ENCODE peak calls at places on chromosomes 6 and 20, in eight cellular contexts. C is A549, F is suprapubic skin, H is GM12891, G is stomach, S is vagina, N is HCT116, E is esophagus squamous epithelium. L is an unnamed sample.

GRCh38 chr20:58179432-58180099 is 48.9 kb downstream of the ANKRD60 start:
- DNase-seq in C (peak; percentile 48), F (no peak), H (peak; percentile 81), G (peak; percentile 57), S (no peak), N (no peak), E (no peak), L (peak; percentile 61)

GRCh38 chr20:57596998-57597939 is 23.0 kb downstream of the ZBP1 start:
- DNase-seq in C (peak; percentile 75), F (peak; percentile 80), H (peak; percentile 93), G (peak; percentile 77), S (no peak), N (peak; percentile 8), E (peak; percentile 19), L (peak; percentile 69)

GRCh38 chr20:52219441-52219840 is 27.9 kb upstream of the ZFP64 start:
- DNase-seq in C (no peak), F (no peak), H (no peak), G (peak; percentile 31), S (no peak), N (no peak), E (no peak), L (no peak)

GRCh38 chr6:15776458-15776980 is 113.7 kb upstream of the DTNBP1 start:
- DNase-seq in C (no peak), F (no peak), H (no peak), G (no peak), S (no peak), N (no peak), E (no peak), L (no peak)

GRCh38 chr6:83221886-83222479 is 28.8 kb downstream of the RWDD2A start:
- DNase-seq in C (no peak), F (no peak), H (no peak), G (no peak), S (no peak), N (peak; percentile 18), E (no peak), L (peak; percentile 26)

GRCh38 chr6:56140090-56140489 is 107.3 kb downstream of the COL21A1 start:
- DNase-seq in C (no peak), F (no peak), H (no peak), G (no peak), S (no peak), N (no peak), E (no peak), L (no peak)

GRCh38 chr6:33427585-33428218 is 7.8 kb downstream of the SYNGAP1 start:
- DNase-seq in C (peak; percentile 51), F (peak; percentile 82), H (peak; percentile 57), G (peak; percentile 67), S (no peak), N (no peak), E (no peak), L (peak; percentile 74)

GRCh38 chr6:26124550-26125014 is 37.4 kb downstream of the HFE start:
- DNase-seq in C (no peak), F (no peak), H (no peak), G (no peak), S (no peak), N (peak; percentile 35), E (no peak), L (no peak)

GRCh38 chr6:72554761-72555221 is 67.1 kb upstream of the KCNQ5 start:
- DNase-seq in C (no peak), F (no peak), H (no peak), G (no peak), S (no peak), N (no peak), E (no peak), L (no peak)

GRCh38 chr6:23091795-23092194 is 522.4 kb downstream of the HDGFL1 start:
- DNase-seq in C (no peak), F (no peak), H (no peak), G (no peak), S (no peak), N (no peak), E (no peak), L (no peak)

GRCh38 chr6:73340048-73340447 is 14.0 kb downstream of the DPPA5 start:
- DNase-seq in C (no peak), F (no peak), H (no peak), G (no peak), S (no peak), N (no peak), E (no peak), L (no peak)

GRCh38 chr20:23294166-23294565 is 56.4 kb upstream of the NXT1 start:
- DNase-seq in C (no peak), F (no peak), H (no peak), G (no peak), S (no peak), N (no peak), E (no peak), L (no peak)

GRCh38 chr20:35284267-35284991 is at the start of gene EIF6:
- DNase-seq in C (peak; percentile 90), F (peak; percentile 91), H (peak; percentile 94), G (peak; percentile 82), S (no peak), N (peak; percentile 79), E (peak; percentile 17), L (peak; percentile 92)
- TF ChIP-seq POLR2A in C (peak; percentile 53), F (no peak), H (peak; percentile 85), G (no peak), S (no peak), N (peak; percentile 57), E (no peak), L (peak; percentile 71)

GRCh38 chr20:1757606-1758507 is 100.3 kb upstream of the SIRPG start:
- DNase-seq in C (no peak), F (no peak), H (no peak), G (no peak), S (no peak), N (no peak), E (no peak), L (no peak)
- TF ChIP-seq POLR2A in C (no peak), F (no peak), H (no peak), G (no peak), S (no peak), N (no peak), E (no peak), L (no peak)

GRCh38 chr20:36370991-36371390 is 64.9 kb downstream of the DLGAP4 start:
- DNase-seq in C (no peak), F (no peak), H (no peak), G (no peak), S (no peak), N (no peak), E (no peak), L (no peak)
- TF ChIP-seq POLR2A in C (no peak), F (no peak), H (no peak), G (no peak), S (no peak), N (no peak), E (no peak), L (no peak)

GRCh38 chr20:2518558-2518957 is 9.8 kb upstream of the ZNF343 start:
- DNase-seq in C (no peak), F (no peak), H (no peak), G (no peak), S (no peak), N (no peak), E (no peak), L (peak; percentile 82)

GRCh38 chr20:2515203-2515602 is 6.5 kb upstream of the ZNF343 start:
- DNase-seq in C (no peak), F (no peak), H (no peak), G (no peak), S (no peak), N (no peak), E (no peak), L (no peak)

GRCh38 chr20:2519115-2519815 is 10.6 kb upstream of the ZNF343 start:
- DNase-seq in C (no peak), F (no peak), H (no peak), G (no peak), S (no peak), N (no peak), E (no peak), L (no peak)

GRCh38 chr20:2518096-2518495 is 9.4 kb upstream of the ZNF343 start:
- DNase-seq in C (no peak), F (no peak), H (no peak), G (no peak), S (no peak), N (no peak), E (no peak), L (no peak)

DNA sequence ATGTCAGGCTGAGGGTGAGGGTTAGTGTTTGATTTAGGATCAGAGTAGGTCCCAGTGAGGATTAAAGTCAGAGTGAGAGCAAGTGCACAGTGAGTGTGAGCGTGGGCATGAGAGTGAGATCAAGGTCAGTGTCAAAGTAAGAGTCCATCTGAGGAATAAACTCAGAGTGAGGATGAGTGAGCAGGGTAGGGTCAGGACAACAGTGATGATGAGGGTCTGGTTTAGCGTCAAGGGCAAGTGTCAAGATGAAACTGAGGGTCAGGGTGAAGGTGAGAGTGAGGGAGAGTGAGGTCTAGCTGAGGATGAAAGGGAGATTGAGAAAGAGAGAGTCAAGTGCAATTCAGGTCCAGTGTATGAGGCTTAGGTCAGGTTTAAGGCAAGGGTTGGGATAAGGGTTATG is 7.7 kb upstream of the ZNF343 start:
- DNase-seq in C (no peak), F (no peak), H (no peak), G (no peak), S (no peak), N (no peak), E (no peak), L (no peak)
- TF ChIP-seq POLR2A in C (no peak), F (no peak), H (no peak), G (no peak), S (no peak), N (no peak), E (no peak), L (no peak)

DNA sequence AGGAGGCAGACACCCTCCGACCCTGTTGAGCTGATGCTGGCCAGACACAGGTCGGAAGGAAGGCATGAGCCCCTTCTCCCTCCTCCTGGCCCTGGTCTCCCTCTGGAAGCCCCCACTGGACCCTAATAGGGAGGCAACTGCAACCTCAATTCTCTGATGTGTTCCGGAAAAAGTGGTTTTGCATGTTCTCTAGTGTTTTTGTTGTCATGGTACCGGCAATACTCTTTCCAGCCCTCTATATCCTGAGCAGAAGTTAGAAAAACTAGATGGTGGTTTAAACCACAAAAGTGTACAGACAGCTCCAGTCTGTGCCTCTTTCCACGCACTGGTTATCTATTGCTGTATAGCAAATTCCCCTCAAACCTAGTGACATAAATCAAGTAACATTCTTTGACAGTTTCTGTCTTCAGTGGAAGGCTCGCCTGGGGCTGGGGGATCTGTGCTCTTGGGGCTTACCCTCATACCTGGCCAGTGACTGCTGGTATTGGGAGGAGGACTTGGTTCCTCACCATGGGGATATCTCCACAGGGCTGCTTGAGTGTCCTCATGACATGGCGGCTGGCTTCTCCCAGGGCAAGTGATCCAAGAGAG is 37.0 kb downstream of the SYTL3 start:
- DNase-seq in C (no peak), F (no peak), H (peak; percentile 25), G (no peak), S (peak; percentile 25), N (no peak), E (no peak), L (no peak)
- TF ChIP-seq POLR2A in C (no peak), F (no peak), H (no peak), G (no peak), S (no peak), N (no peak), E (no peak), L (no peak)